ENCODE peak calls at places on chromosomes 1 and 21, in six cellular contexts. One of them, this sample, is unnamed.
A peak's percentile ranks its signal among the peaks of the same experiment; 100 is the strongest.

GRCh38 chr1:227356582-227357228 is 38.4 kb upstream of the CDC42BPA start:
- DNase-seq in transverse colon: peak; percentile 21
- DNase-seq in stimulated activated CD4-positive, alpha-beta T cell treated with anti-CD3 and anti-CD28 coated beads, Interleukin-4, amount 100 ng/mL, for 48 hours: no peak
- DNase-seq in T-helper 2 cell treated with Interferon-gamma antibody and Interleukin-4, amounts not matched to agents 5 μg/mL and 100 μg/mL, for 36 hours: no peak
- DNase-seq in stimulated activated CD8-positive, alpha-beta memory T cell treated with anti-CD3 and anti-CD28 coated beads, Interleukin-15, amount 100 ng/mL, for 4 hours: no peak
- DNase-seq in NCI-H748 treated with DMSO at 0.1 percent for 48 hours: no peak
- DNase-seq in this sample: no peak

GRCh38 chr1:44036409-44037111 is 5.3 kb upstream of the SLC6A9 start:
- DNase-seq in stimulated activated CD8-positive, alpha-beta memory T cell treated with anti-CD3 and anti-CD28 coated beads, Interleukin-15, amount 100 ng/mL, for 4 hours: peak; percentile 13
- DNase-seq in transverse colon: peak; percentile 77
- DNase-seq in stimulated activated CD4-positive, alpha-beta T cell treated with anti-CD3 and anti-CD28 coated beads, Interleukin-4, amount 100 ng/mL, for 48 hours: peak; percentile 50
- DNase-seq in NCI-H748 treated with DMSO at 0.1 percent for 48 hours: peak; percentile 83
- DNase-seq in T-helper 2 cell treated with Interferon-gamma antibody and Interleukin-4, amounts not matched to agents 5 μg/mL and 100 μg/mL, for 36 hours: peak; percentile 54
- DNase-seq in this sample: peak; percentile 78

GRCh38 chr1:1665815-1666251 is 7.0 kb upstream of the CDK11B start:
- DNase-seq in stimulated activated CD4-positive, alpha-beta T cell treated with anti-CD3 and anti-CD28 coated beads, Interleukin-4, amount 100 ng/mL, for 48 hours: peak; percentile 34
- DNase-seq in stimulated activated CD8-positive, alpha-beta memory T cell treated with anti-CD3 and anti-CD28 coated beads, Interleukin-15, amount 100 ng/mL, for 4 hours: no peak
- DNase-seq in T-helper 2 cell treated with Interferon-gamma antibody and Interleukin-4, amounts not matched to agents 5 μg/mL and 100 μg/mL, for 36 hours: no peak
- DNase-seq in transverse colon: no peak
- DNase-seq in NCI-H748 treated with DMSO at 0.1 percent for 48 hours: no peak
- DNase-seq in this sample: no peak

GRCh38 chr1:211695135-211695816 is 19.9 kb upstream of the NEK2 start:
- DNase-seq in stimulated activated CD4-positive, alpha-beta T cell treated with anti-CD3 and anti-CD28 coated beads, Interleukin-4, amount 100 ng/mL, for 48 hours: no peak
- DNase-seq in stimulated activated CD8-positive, alpha-beta memory T cell treated with anti-CD3 and anti-CD28 coated beads, Interleukin-15, amount 100 ng/mL, for 4 hours: no peak
- DNase-seq in NCI-H748 treated with DMSO at 0.1 percent for 48 hours: no peak
- DNase-seq in transverse colon: no peak
- DNase-seq in T-helper 2 cell treated with Interferon-gamma antibody and Interleukin-4, amounts not matched to agents 5 μg/mL and 100 μg/mL, for 36 hours: peak; percentile 10
- DNase-seq in this sample: no peak

GRCh38 chr21:41367598-41368360 is 6.0 kb downstream of the MX2 start:
- DNase-seq in NCI-H748 treated with DMSO at 0.1 percent for 48 hours: no peak
- DNase-seq in transverse colon: no peak
- DNase-seq in T-helper 2 cell treated with Interferon-gamma antibody and Interleukin-4, amounts not matched to agents 5 μg/mL and 100 μg/mL, for 36 hours: no peak
- DNase-seq in stimulated activated CD4-positive, alpha-beta T cell treated with anti-CD3 and anti-CD28 coated beads, Interleukin-4, amount 100 ng/mL, for 48 hours: no peak
- DNase-seq in stimulated activated CD8-positive, alpha-beta memory T cell treated with anti-CD3 and anti-CD28 coated beads, Interleukin-15, amount 100 ng/mL, for 4 hours: no peak
- DNase-seq in this sample: no peak

GRCh38 chr1:155070721-155071556 is 7.4 kb downstream of the EFNA4 start:
- DNase-seq in stimulated activated CD4-positive, alpha-beta T cell treated with anti-CD3 and anti-CD28 coated beads, Interleukin-4, amount 100 ng/mL, for 48 hours: peak; percentile 69
- DNase-seq in transverse colon: peak; percentile 90
- DNase-seq in T-helper 2 cell treated with Interferon-gamma antibody and Interleukin-4, amounts not matched to agents 5 μg/mL and 100 μg/mL, for 36 hours: peak; percentile 63
- DNase-seq in NCI-H748 treated with DMSO at 0.1 percent for 48 hours: peak; percentile 69
- DNase-seq in stimulated activated CD8-positive, alpha-beta memory T cell treated with anti-CD3 and anti-CD28 coated beads, Interleukin-15, amount 100 ng/mL, for 4 hours: no peak
- DNase-seq in this sample: no peak

GRCh38 chr1:220692436-220693228 is 2.5 kb downstream of the C1orf115 start:
- DNase-seq in NCI-H748 treated with DMSO at 0.1 percent for 48 hours: no peak
- DNase-seq in stimulated activated CD4-positive, alpha-beta T cell treated with anti-CD3 and anti-CD28 coated beads, Interleukin-4, amount 100 ng/mL, for 48 hours: no peak
- DNase-seq in T-helper 2 cell treated with Interferon-gamma antibody and Interleukin-4, amounts not matched to agents 5 μg/mL and 100 μg/mL, for 36 hours: no peak
- DNase-seq in transverse colon: no peak
- DNase-seq in stimulated activated CD8-positive, alpha-beta memory T cell treated with anti-CD3 and anti-CD28 coated beads, Interleukin-15, amount 100 ng/mL, for 4 hours: no peak
- DNase-seq in this sample: no peak

GRCh38 chr1:26239936-26240335 is 5.9 kb downstream of the CEP85 start:
- DNase-seq in NCI-H748 treated with DMSO at 0.1 percent for 48 hours: no peak
- DNase-seq in transverse colon: no peak
- DNase-seq in stimulated activated CD4-positive, alpha-beta T cell treated with anti-CD3 and anti-CD28 coated beads, Interleukin-4, amount 100 ng/mL, for 48 hours: no peak
- DNase-seq in T-helper 2 cell treated with Interferon-gamma antibody and Interleukin-4, amounts not matched to agents 5 μg/mL and 100 μg/mL, for 36 hours: no peak
- DNase-seq in stimulated activated CD8-positive, alpha-beta memory T cell treated with anti-CD3 and anti-CD28 coated beads, Interleukin-15, amount 100 ng/mL, for 4 hours: no peak
- DNase-seq in this sample: no peak

GRCh38 chr1:50704126-50704525 is 255.9 kb downstream of the FAF1 start:
- DNase-seq in transverse colon: no peak
- DNase-seq in stimulated activated CD4-positive, alpha-beta T cell treated with anti-CD3 and anti-CD28 coated beads, Interleukin-4, amount 100 ng/mL, for 48 hours: no peak
- DNase-seq in stimulated activated CD8-positive, alpha-beta memory T cell treated with anti-CD3 and anti-CD28 coated beads, Interleukin-15, amount 100 ng/mL, for 4 hours: no peak
- DNase-seq in T-helper 2 cell treated with Interferon-gamma antibody and Interleukin-4, amounts not matched to agents 5 μg/mL and 100 μg/mL, for 36 hours: no peak
- DNase-seq in NCI-H748 treated with DMSO at 0.1 percent for 48 hours: peak; percentile 42
- DNase-seq in this sample: no peak

GRCh38 chr1:77831976-77832695 is 52.7 kb downstream of the MIGA1 start:
- DNase-seq in stimulated activated CD4-positive, alpha-beta T cell treated with anti-CD3 and anti-CD28 coated beads, Interleukin-4, amount 100 ng/mL, for 48 hours: no peak
- DNase-seq in T-helper 2 cell treated with Interferon-gamma antibody and Interleukin-4, amounts not matched to agents 5 μg/mL and 100 μg/mL, for 36 hours: no peak
- DNase-seq in transverse colon: no peak
- DNase-seq in stimulated activated CD8-positive, alpha-beta memory T cell treated with anti-CD3 and anti-CD28 coated beads, Interleukin-15, amount 100 ng/mL, for 4 hours: no peak
- DNase-seq in NCI-H748 treated with DMSO at 0.1 percent for 48 hours: no peak
- DNase-seq in this sample: no peak

GRCh38 chr21:33234618-33235520 is 5.1 kb downstream of the IFNAR2 start:
- DNase-seq in transverse colon: no peak
- DNase-seq in stimulated activated CD8-positive, alpha-beta memory T cell treated with anti-CD3 and anti-CD28 coated beads, Interleukin-15, amount 100 ng/mL, for 4 hours: no peak
- DNase-seq in T-helper 2 cell treated with Interferon-gamma antibody and Interleukin-4, amounts not matched to agents 5 μg/mL and 100 μg/mL, for 36 hours: no peak
- DNase-seq in stimulated activated CD4-positive, alpha-beta T cell treated with anti-CD3 and anti-CD28 coated beads, Interleukin-4, amount 100 ng/mL, for 48 hours: no peak
- DNase-seq in NCI-H748 treated with DMSO at 0.1 percent for 48 hours: no peak
- DNase-seq in this sample: peak; percentile 37

GRCh38 chr1:205913451-205914204 is 29.6 kb downstream of the SLC26A9 start:
- DNase-seq in NCI-H748 treated with DMSO at 0.1 percent for 48 hours: no peak
- DNase-seq in stimulated activated CD4-positive, alpha-beta T cell treated with anti-CD3 and anti-CD28 coated beads, Interleukin-4, amount 100 ng/mL, for 48 hours: no peak
- DNase-seq in stimulated activated CD8-positive, alpha-beta memory T cell treated with anti-CD3 and anti-CD28 coated beads, Interleukin-15, amount 100 ng/mL, for 4 hours: no peak
- DNase-seq in T-helper 2 cell treated with Interferon-gamma antibody and Interleukin-4, amounts not matched to agents 5 μg/mL and 100 μg/mL, for 36 hours: no peak
- DNase-seq in transverse colon: no peak
- DNase-seq in this sample: no peak

GRCh38 chr21:37503848-37504467 is 137.4 kb downstream of the DYRK1A start:
- DNase-seq in T-helper 2 cell treated with Interferon-gamma antibody and Interleukin-4, amounts not matched to agents 5 μg/mL and 100 μg/mL, for 36 hours: peak; percentile 11
- DNase-seq in transverse colon: no peak
- DNase-seq in NCI-H748 treated with DMSO at 0.1 percent for 48 hours: no peak
- DNase-seq in stimulated activated CD4-positive, alpha-beta T cell treated with anti-CD3 and anti-CD28 coated beads, Interleukin-4, amount 100 ng/mL, for 48 hours: no peak
- DNase-seq in stimulated activated CD8-positive, alpha-beta memory T cell treated with anti-CD3 and anti-CD28 coated beads, Interleukin-15, amount 100 ng/mL, for 4 hours: no peak
- DNase-seq in this sample: no peak

GRCh38 chr1:92858564-92859399 is 26.9 kb downstream of the RPL5 start:
- DNase-seq in NCI-H748 treated with DMSO at 0.1 percent for 48 hours: peak; percentile 49
- DNase-seq in T-helper 2 cell treated with Interferon-gamma antibody and Interleukin-4, amounts not matched to agents 5 μg/mL and 100 μg/mL, for 36 hours: peak; percentile 48
- DNase-seq in stimulated activated CD8-positive, alpha-beta memory T cell treated with anti-CD3 and anti-CD28 coated beads, Interleukin-15, amount 100 ng/mL, for 4 hours: no peak
- DNase-seq in stimulated activated CD4-positive, alpha-beta T cell treated with anti-CD3 and anti-CD28 coated beads, Interleukin-4, amount 100 ng/mL, for 48 hours: no peak
- DNase-seq in transverse colon: peak; percentile 59
- DNase-seq in this sample: peak; percentile 71

GRCh38 chr21:40964691-40965090 is 117.7 kb upstream of the DSCAM start:
- DNase-seq in transverse colon: no peak
- DNase-seq in T-helper 2 cell treated with Interferon-gamma antibody and Interleukin-4, amounts not matched to agents 5 μg/mL and 100 μg/mL, for 36 hours: no peak
- DNase-seq in stimulated activated CD8-positive, alpha-beta memory T cell treated with anti-CD3 and anti-CD28 coated beads, Interleukin-15, amount 100 ng/mL, for 4 hours: no peak
- DNase-seq in NCI-H748 treated with DMSO at 0.1 percent for 48 hours: no peak
- DNase-seq in stimulated activated CD4-positive, alpha-beta T cell treated with anti-CD3 and anti-CD28 coated beads, Interleukin-4, amount 100 ng/mL, for 48 hours: no peak
- DNase-seq in this sample: no peak

GRCh38 chr1:219413523-219413922 is 199.4 kb downstream of the ZC3H11B start:
- DNase-seq in T-helper 2 cell treated with Interferon-gamma antibody and Interleukin-4, amounts not matched to agents 5 μg/mL and 100 μg/mL, for 36 hours: no peak
- DNase-seq in transverse colon: no peak
- DNase-seq in stimulated activated CD4-positive, alpha-beta T cell treated with anti-CD3 and anti-CD28 coated beads, Interleukin-4, amount 100 ng/mL, for 48 hours: no peak
- DNase-seq in NCI-H748 treated with DMSO at 0.1 percent for 48 hours: no peak
- DNase-seq in stimulated activated CD8-positive, alpha-beta memory T cell treated with anti-CD3 and anti-CD28 coated beads, Interleukin-15, amount 100 ng/mL, for 4 hours: no peak
- DNase-seq in this sample: no peak

GRCh38 chr1:167934407-167935251 is 1.9 kb upstream of the DCAF6 start:
- DNase-seq in NCI-H748 treated with DMSO at 0.1 percent for 48 hours: peak; percentile 42
- DNase-seq in stimulated activated CD8-positive, alpha-beta memory T cell treated with anti-CD3 and anti-CD28 coated beads, Interleukin-15, amount 100 ng/mL, for 4 hours: no peak
- DNase-seq in stimulated activated CD4-positive, alpha-beta T cell treated with anti-CD3 and anti-CD28 coated beads, Interleukin-4, amount 100 ng/mL, for 48 hours: no peak
- DNase-seq in transverse colon: no peak
- DNase-seq in T-helper 2 cell treated with Interferon-gamma antibody and Interleukin-4, amounts not matched to agents 5 μg/mL and 100 μg/mL, for 36 hours: no peak
- DNase-seq in this sample: no peak

GRCh38 chr1:162357681-162358266 is 18.9 kb downstream of the SPATA46 start:
- DNase-seq in T-helper 2 cell treated with Interferon-gamma antibody and Interleukin-4, amounts not matched to agents 5 μg/mL and 100 μg/mL, for 36 hours: no peak
- DNase-seq in transverse colon: no peak
- DNase-seq in NCI-H748 treated with DMSO at 0.1 percent for 48 hours: peak; percentile 29
- DNase-seq in stimulated activated CD8-positive, alpha-beta memory T cell treated with anti-CD3 and anti-CD28 coated beads, Interleukin-15, amount 100 ng/mL, for 4 hours: no peak
- DNase-seq in stimulated activated CD4-positive, alpha-beta T cell treated with anti-CD3 and anti-CD28 coated beads, Interleukin-4, amount 100 ng/mL, for 48 hours: no peak
- DNase-seq in this sample: no peak

GRCh38 chr1:232667094-232667780 is 37.3 kb upstream of the SIPA1L2 start:
- DNase-seq in stimulated activated CD4-positive, alpha-beta T cell treated with anti-CD3 and anti-CD28 coated beads, Interleukin-4, amount 100 ng/mL, for 48 hours: no peak
- DNase-seq in stimulated activated CD8-positive, alpha-beta memory T cell treated with anti-CD3 and anti-CD28 coated beads, Interleukin-15, amount 100 ng/mL, for 4 hours: no peak
- DNase-seq in transverse colon: no peak
- DNase-seq in NCI-H748 treated with DMSO at 0.1 percent for 48 hours: no peak
- DNase-seq in T-helper 2 cell treated with Interferon-gamma antibody and Interleukin-4, amounts not matched to agents 5 μg/mL and 100 μg/mL, for 36 hours: no peak
- DNase-seq in this sample: no peak